ENCODE peak calls at places on chromosomes 3 and 15, in four cellular contexts. K is astrocyte of the spinal cord, U is adrenal gland, Z is ovary. H is an unnamed sample.

GRCh38 chr3:49720383-49721164 is 1.1 kb upstream of the AMIGO3 start:
- DNase-seq in K (no peak), U (no peak), Z (no peak), H (no peak)

GRCh38 chr15:63596666-63597032 is 538 bp upstream of the FBXL22 start:
- DNase-seq in K (no peak), U (no peak), Z (no peak), H (no peak)

GRCh38 chr3:44883999-44884431 is 9.6 kb downstream of the TGM4 start:
- DNase-seq in K (peak), U (no peak), Z (no peak), H (peak)

GRCh38 chr15:38545179-38545578 is 19.4 kb downstream of the RASGRP1 start:
- DNase-seq in K (no peak), U (no peak), Z (no peak), H (peak)

GRCh38 chr15:42289166-42289565 is 15.9 kb upstream of the TMEM87A start:
- DNase-seq in K (no peak), U (no peak), Z (no peak), H (no peak)

GRCh38 chr15:72340366-72340765 is 20.4 kb upstream of the CELF6 start:
- DNase-seq in K (no peak), U (no peak), Z (no peak), H (peak)

GRCh38 chr15:101170568-101171350 is 81.1 kb downstream of the CHSY1 start:
- DNase-seq in K (peak), U (no peak), Z (no peak), H (peak)

GRCh38 chr3:197734667-197735318 is 1.9 kb downstream of the RUBCN start:
- DNase-seq in K (no peak), U (no peak), Z (no peak), H (no peak)

GRCh38 chr3:10883478-10884234 is 67.6 kb downstream of the SLC6A11 start:
- DNase-seq in K (peak), U (no peak), Z (no peak), H (peak)

GRCh38 chr3:130755666-130756065 is 9.0 kb upstream of the PIK3R4 start:
- DNase-seq in K (no peak), U (no peak), Z (no peak), H (no peak)

GRCh38 chr3:43214616-43215015 is 71.7 kb upstream of the SNRK start:
- DNase-seq in K (no peak), U (no peak), Z (no peak), H (no peak)

GRCh38 chr3:13282528-13282985 is 137.6 kb downstream of the NUP210 start:
- DNase-seq in K (no peak), U (no peak), Z (no peak), H (no peak)

GRCh38 chr3:114880078-114880477 is 267.0 kb downstream of the ZBTB20 start:
- DNase-seq in K (peak), U (no peak), Z (peak), H (no peak)

GRCh38 chr3:77411334-77411733 is 371.4 kb downstream of the ROBO2 start:
- DNase-seq in K (no peak), U (no peak), Z (no peak), H (no peak)

GRCh38 chr15:90701048-90701447 is 16.1 kb upstream of the BLM start:
- DNase-seq in K (no peak), U (no peak), Z (no peak), H (no peak)

GRCh38 chr3:195715583-195716266 is 5.1 kb upstream of the MUC20 start:
- DNase-seq in K (no peak), U (no peak), Z (no peak), H (peak)

GRCh38 chr3:191307341-191307740 is 21.9 kb upstream of the CCDC50 start:
- DNase-seq in K (no peak), U (no peak), Z (no peak), H (no peak)

GRCh38 chr3:100777271-100777670 is 68.0 kb downstream of the TFG start:
- DNase-seq in K (peak), U (no peak), Z (no peak), H (peak)

GRCh38 chr15:78162038-78162437 is 12.9 kb downstream of the IDH3A start:
- DNase-seq in K (no peak), U (no peak), Z (no peak), H (no peak)

GRCh38 chr15:35282965-35283496 is 197.9 kb upstream of the NANOGP8 start:
- DNase-seq in K (no peak), U (no peak), Z (no peak), H (no peak)

GRCh38 chr3:131503328-131503650 is 518 bp upstream of the MRPL3 start:
- DNase-seq in K (no peak), U (peak), Z (no peak), H (peak)

GRCh38 chr3:178703268-178703975 is 167.2 kb downstream of the KCNMB2 start:
- DNase-seq in K (peak), U (no peak), Z (no peak), H (peak)

GRCh38 chr15:90209591-90209990 is 8.5 kb downstream of the SEMA4B start:
- DNase-seq in K (no peak), U (no peak), Z (no peak), H (peak)

GRCh38 chr3:132285620-132285945 is 31.6 kb upstream of the ACP3 start:
- DNase-seq in K (no peak), U (no peak), Z (no peak), H (no peak)

GRCh38 chr3:12405432-12406272 is 78.6 kb upstream of the TSEN2 start:
- DNase-seq in K (peak), U (peak), Z (peak), H (peak)

GRCh38 chr3:85726241-85726640 is 767.5 kb downstream of the CADM2 start:
- DNase-seq in K (peak), U (no peak), Z (no peak), H (no peak)

GRCh38 chr3:25781758-25782594 is 1.3 kb downstream of the NGLY1 start:
- DNase-seq in K (no peak), U (no peak), Z (no peak), H (no peak)
- H3K4me3 ChIP-seq in K (peak), U (no peak), Z (peak), H (peak)

DNA sequence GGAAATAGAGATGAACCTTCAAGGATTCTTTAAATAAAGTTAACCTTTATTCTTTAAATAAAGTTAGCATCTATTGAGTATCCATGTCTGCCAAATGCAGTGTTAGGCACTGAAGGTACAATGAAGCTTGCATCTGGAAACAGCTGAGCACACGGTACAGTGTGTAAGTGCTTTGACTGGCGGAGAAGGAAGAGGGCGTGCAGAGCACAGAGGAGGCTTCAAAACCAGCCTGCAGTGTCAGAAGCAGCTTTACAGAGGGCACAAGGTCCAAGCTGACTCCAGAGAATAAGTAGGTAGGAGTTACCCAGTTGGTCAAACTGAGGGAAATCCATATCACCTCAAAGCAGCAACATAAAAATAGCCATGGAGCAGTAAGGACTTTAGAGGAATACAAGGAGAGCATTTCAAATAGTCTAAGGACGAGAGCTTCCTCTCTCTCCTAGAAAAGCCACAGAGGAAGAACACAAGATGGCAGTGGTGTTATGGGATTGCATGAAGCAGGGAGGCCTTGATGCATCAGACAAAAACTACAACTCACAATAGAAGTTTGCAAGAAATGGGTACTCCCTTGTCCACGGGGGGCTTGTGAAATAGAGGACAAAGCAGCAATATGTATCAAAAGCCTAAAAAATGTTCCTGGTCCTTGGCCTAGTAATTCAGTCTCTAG is 60.3 kb upstream of the PPP2R3A start:
- DNase-seq in K (no peak), U (no peak), Z (no peak), H (peak)
- TF ChIP-seq CTCF in K (peak), U (no peak), Z (no peak), H (peak)

GRCh38 chr3:165185707-165186327 is 10.4 kb downstream of the SLITRK3 start:
- DNase-seq in K (peak), U (peak), Z (no peak), H (peak)
- H3K4me3 ChIP-seq in K (no peak), U (no peak), Z (no peak), H (no peak)

GRCh38 chr3:148991219-148992026 is at the start of gene GYG1:
- DNase-seq in K (peak), U (peak), Z (peak), H (peak)
- TF ChIP-seq CTCF in K (peak), U (peak), Z (no peak), H (peak)

DNA sequence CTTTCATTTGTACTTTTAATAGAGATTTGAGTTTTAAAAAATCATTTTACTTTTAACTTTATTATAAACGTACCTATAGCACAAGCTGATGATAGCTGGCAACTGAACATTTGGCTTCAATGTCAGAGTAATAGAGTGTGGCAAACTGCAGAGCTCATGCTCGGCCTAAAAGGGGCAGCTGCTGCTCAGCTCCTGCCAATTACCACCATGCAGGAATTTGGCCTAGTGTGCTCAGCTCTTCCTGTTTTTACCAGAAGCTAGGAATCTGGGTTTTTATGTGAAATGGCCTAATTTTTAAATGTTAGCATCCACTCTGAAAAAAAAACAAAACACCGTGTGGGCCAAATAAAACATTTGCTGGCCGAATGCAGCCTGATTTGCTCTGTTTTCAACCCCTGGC is 1.8 kb downstream of the IFT122 start:
- DNase-seq in K (peak), U (no peak), Z (peak), H (peak)
- H3K4me3 ChIP-seq in K (no peak), U (no peak), Z (peak), H (no peak)

GRCh38 chr3:106824856-106825255 is 552.4 kb upstream of the CCDC54 start:
- DNase-seq in K (peak), U (no peak), Z (no peak), H (peak)
- TF ChIP-seq CTCF in K (peak), U (no peak), Z (no peak), H (peak)

GRCh38 chr3:137770066-137770805 is 6.1 kb downstream of the SOX14 start:
- DNase-seq in K (no peak), U (no peak), Z (no peak), H (no peak)
- H3K4me3 ChIP-seq in K (no peak), U (no peak), Z (no peak), H (no peak)